ENCODE peak calls at places on chromosomes 7 and 10, in four cellular contexts. G is heart right ventricle; K is CD4-positive, CD25-positive, alpha-beta regulatory T cell; N is thoracic aorta. X is an unnamed sample. For H3K36me3 and H3K4me1, the result is how much of the 10 kb centered on the place peaks cover.

GRCh38 chr7:120865191-120865976 is 7.4 kb upstream of the TSPAN12 start:
- DNase-seq in G (no peak), K (no peak), N (no peak), X (no peak)

GRCh38 chr10:99660662-99661369 is 1.5 kb downstream of the ENTPD7 start:
- DNase-seq in G (no peak), K (no peak), N (no peak), X (no peak)

GRCh38 chr7:45590679-45591057 is 16.5 kb downstream of the ADCY1 start:
- DNase-seq in G (no peak), K (no peak), N (no peak), X (no peak)

GRCh38 chr10:114577133-114577532 is 80.9 kb downstream of the ABLIM1 start:
- DNase-seq in G (no peak), K (no peak), N (no peak), X (no peak)

GRCh38 chr7:26292768-26293560 is 1.3 kb downstream of the SNX10 start:
- DNase-seq in G (no peak), K (peak), N (no peak), X (no peak)

GRCh38 chr10:5504146-5505072 is 5.0 kb upstream of the CALML5 start:
- DNase-seq in G (no peak), K (no peak), N (no peak), X (no peak)

GRCh38 chr7:45575501-45576248 is 1.5 kb downstream of the ADCY1 start:
- DNase-seq in G (no peak), K (no peak), N (no peak), X (no peak)

GRCh38 chr10:1177936-1178335 is 121.8 kb downstream of the WDR37 start:
- DNase-seq in G (no peak), K (no peak), N (no peak), X (no peak)

GRCh38 chr10:94780844-94781243 is 18.4 kb downstream of the CYP2C19 start:
- DNase-seq in G (no peak), K (no peak), N (no peak), X (no peak)

GRCh38 chr7:82507365-82507975 is 63.9 kb upstream of the CACNA2D1 start:
- DNase-seq in G (no peak), K (no peak), N (no peak), X (no peak)
- H3K4me3 ChIP-seq in G (no peak), K (no peak), N (no peak), X (no peak)

DNA sequence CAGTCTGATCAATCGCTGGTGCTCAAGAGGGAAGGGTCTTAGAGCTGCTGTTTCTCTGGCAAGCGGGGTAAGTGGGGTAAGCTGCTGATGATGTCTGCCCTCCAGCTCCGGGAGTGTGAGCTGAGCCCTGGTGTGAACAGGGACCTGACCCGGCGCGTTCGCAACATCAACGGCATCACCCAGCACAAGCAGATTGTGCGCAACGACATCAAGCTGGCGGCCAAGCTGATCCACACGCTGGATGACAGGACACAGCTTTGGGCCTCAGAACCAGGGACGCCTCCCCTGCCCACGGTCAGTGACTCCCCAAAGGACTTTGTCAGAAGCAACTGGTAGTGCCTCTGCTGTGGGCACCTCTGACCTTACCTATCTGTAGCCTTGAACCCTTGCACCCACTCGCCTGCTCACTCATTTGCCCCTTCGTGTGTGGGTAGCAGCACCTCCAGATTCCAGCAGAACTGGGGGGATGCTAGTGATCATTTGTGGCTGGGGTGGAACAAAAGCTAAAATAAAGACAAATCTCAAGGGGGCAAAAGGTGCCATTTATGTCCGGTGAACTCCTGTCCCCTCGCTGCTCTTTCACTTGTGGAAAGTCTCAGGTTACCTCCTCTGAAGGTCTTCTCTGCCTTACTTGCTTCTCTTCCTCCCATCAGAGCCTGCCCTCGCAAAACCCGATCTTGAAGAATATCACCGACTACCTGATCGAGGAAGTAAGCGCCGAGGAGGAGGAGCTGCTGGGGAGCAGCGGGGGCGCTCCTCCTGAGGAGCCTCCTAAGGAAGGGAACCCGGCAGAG is 3.2 kb downstream of the UFSP1 start:
- DNase-seq in G (no peak), K (no peak), N (no peak), X (no peak)
- H3K36me3 ChIP-seq in G (under half), K (half or more), N (half or more), X (under half)

GRCh38 chr10:3772349-3773222 is 12.4 kb downstream of the KLF6 start:
- DNase-seq in G (no peak), K (no peak), N (no peak), X (no peak)
- H3K4me1 ChIP-seq in G (under half), K (under half), N (under half), X (under half)

GRCh38 chr10:43595739-43596298 is 10.4 kb upstream of the ZNF485 start:
- DNase-seq in G (no peak), K (peak), N (no peak), X (peak)

GRCh38 chr10:43591303-43591904 is 14.8 kb upstream of the ZNF485 start:
- DNase-seq in G (no peak), K (no peak), N (no peak), X (no peak)

GRCh38 chr10:43596546-43596945 is 9.7 kb upstream of the ZNF485 start:
- DNase-seq in G (no peak), K (no peak), N (no peak), X (no peak)

GRCh38 chr10:43598447-43598846 is 7.8 kb upstream of the ZNF485 start:
- DNase-seq in G (peak), K (no peak), N (no peak), X (no peak)

DNA sequence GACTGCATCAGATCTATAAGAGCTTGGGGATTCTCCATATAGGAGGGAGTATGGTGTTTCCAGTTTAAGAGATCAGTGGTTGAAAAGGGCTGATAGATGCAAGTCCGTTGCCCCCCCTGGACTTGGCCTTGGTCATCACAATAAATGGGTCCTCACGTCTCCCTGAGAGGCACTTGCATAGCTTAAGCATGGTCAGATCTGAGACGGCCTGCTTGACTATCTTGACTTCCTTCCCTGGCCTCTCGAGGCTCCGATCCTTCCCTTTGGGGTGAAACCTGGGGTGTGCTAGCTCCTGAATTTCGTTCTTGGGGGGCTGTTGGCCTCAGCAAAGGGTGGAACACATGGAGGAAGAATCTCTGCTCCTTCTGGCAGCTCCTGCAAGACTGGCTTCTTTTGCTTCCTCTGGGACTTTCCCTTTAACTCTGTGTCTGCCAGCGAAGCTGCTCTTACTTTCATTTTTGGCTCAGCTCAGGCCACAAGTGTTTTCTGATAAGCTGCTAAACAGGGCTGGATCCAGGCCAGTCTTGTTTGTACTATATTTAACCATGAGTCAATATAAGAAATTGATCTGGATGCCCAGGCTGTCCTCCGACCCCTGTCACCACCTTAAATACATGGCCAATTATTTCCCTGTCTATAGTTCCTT is 11.2 kb upstream of the ZNF485 start:
- DNase-seq in G (no peak), K (peak), N (no peak), X (peak)
- H3K4me3 ChIP-seq in G (peak), K (peak), N (peak), X (peak)

DNA sequence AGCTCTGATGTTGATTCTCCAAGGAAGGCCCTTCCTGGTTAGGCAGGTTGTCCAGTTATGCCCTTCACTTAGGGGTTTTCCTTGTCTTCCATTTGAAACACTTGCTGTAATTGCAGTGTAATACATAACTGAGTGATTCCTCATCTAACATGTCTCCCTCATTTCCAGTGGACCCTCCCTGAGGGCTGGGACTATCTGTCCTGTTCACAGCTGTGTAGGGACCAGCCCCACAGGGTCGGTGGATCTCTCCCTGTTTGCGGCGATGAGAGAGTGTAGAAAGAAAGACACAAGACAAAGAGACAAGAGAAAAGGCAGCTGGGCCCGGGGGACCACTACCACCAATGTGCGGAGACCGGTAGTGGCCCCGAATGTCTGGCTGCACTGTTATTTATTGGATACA is 135.9 kb upstream of the EEPD1 start:
- DNase-seq in G (no peak), K (no peak), N (no peak), X (no peak)
- H3K36me3 ChIP-seq in G (under half), K (under half), N (under half), X (under half)

GRCh38 chr10:30227481-30227880 is 121.6 kb downstream of the MTPAP start:
- DNase-seq in G (no peak), K (no peak), N (no peak), X (no peak)
- H3K4me1 ChIP-seq in G (under half), K (under half), N (under half), X (under half)

X was measured in naive thymus-derived CD4-positive, alpha-beta T cell.